ENCODE peak calls at places on chromosomes 16 and 17, in six cellular contexts. X is heart right ventricle, E is SK-N-SH, O is fibroblast of lung, J is left ventricle myocardium inferior, B is mammary epithelial cell. S is an unnamed sample. For H3K4me1, the result is how much of the 10 kb centered on the place peaks cover.

GRCh38 chr16:67357561-67357960 is 30.9 kb downstream of the LRRC36 start:
- DNase-seq in X (no peak), E (no peak), O (no peak), J (no peak), B (no peak), S (no peak)

GRCh38 chr16:1413684-1414531 is 596 bp downstream of the UNKL start:
- DNase-seq in X (no peak), E (peak), O (peak), J (peak), B (peak), S (peak)

GRCh38 chr16:12425134-12425941 is 378.3 kb downstream of the CPPED1 start:
- DNase-seq in X (no peak), E (no peak), O (no peak), J (no peak), B (no peak), S (no peak)

GRCh38 chr16:81313731-81314602 is 795 bp upstream of the GAN start:
- DNase-seq in X (no peak), E (peak), O (peak), J (no peak), B (no peak), S (no peak)

GRCh38 chr17:72683506-72684404 is 408.7 kb downstream of the SLC39A11 start:
- DNase-seq in X (no peak), E (no peak), O (peak), J (no peak), B (peak), S (no peak)

GRCh38 chr17:74164446-74165045 is 38.9 kb upstream of the RPL38 start:
- DNase-seq in X (no peak), E (no peak), O (no peak), J (no peak), B (no peak), S (no peak)

GRCh38 chr17:32551186-32551955 is 64.6 kb downstream of the CDK5R1 start:
- DNase-seq in X (no peak), E (no peak), O (peak), J (no peak), B (peak), S (no peak)

GRCh38 chr16:84813141-84813933 is 6.4 kb upstream of the CRISPLD2 start:
- DNase-seq in X (no peak), E (no peak), O (peak), J (no peak), B (no peak), S (no peak)

GRCh38 chr16:4341250-4341649 is 9.9 kb downstream of the PAM16 start:
- DNase-seq in X (no peak), E (no peak), O (no peak), J (no peak), B (no peak), S (no peak)

GRCh38 chr17:3897731-3898130 is 4.9 kb upstream of the CAMKK1 start:
- DNase-seq in X (no peak), E (no peak), O (no peak), J (no peak), B (no peak), S (no peak)

GRCh38 chr16:67244387-67245188 is 2.7 kb downstream of the FHOD1 start:
- DNase-seq in X (peak), E (no peak), O (peak), J (peak), B (peak), S (peak)

DNA sequence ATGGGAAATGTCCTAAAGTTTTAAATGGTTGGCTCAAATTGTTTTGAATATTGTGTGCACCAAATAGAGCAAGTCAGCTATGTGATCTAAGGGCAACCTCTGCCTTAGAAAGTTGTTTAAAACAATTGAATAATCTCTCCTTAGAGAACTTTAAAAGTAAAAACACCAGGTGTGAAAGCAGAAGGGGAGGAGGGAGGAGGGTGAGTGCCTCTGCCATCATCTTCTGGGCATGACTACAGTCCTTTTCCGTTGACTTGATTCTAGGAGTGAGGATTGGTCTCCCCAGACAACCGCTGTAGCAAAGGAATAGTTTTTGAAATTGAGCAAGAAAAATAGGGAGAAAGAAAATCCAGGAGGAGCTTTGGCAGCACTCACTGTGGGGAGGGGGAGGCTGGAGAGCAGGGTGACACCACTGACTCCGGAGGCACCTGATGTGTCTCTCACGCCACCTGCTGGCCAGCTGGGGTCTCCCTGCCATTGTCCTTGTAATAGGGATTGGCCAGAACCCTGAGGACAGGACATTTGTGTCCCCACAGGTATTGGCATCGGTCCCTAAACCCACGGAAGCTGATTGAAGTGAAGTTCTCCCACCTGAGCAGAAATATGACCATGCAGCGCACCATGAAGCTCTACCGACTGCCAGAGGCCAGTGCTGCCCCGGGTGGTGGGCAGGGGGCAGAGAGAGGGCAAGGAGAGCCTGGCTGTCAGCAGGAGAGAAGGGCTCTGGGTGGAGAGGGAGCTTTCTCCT is 33.3 kb downstream of the PLCD3 start:
- DNase-seq in X (peak), E (peak), O (peak), J (peak), B (peak), S (peak)
- H3K4me1 ChIP-seq in X (under half), E (under half), O (under half), J (half or more), B (under half), S (under half)

GRCh38 chr17:36661688-36662087 is 60.3 kb downstream of the MRM1 start:
- DNase-seq in X (no peak), E (no peak), O (no peak), J (no peak), B (no peak), S (no peak)
- H3K4me3 ChIP-seq in X (no peak), E (no peak), O (no peak), J (no peak), B (no peak), S (no peak)

GRCh38 chr17:38466346-38467315 is 38.4 kb downstream of the ARHGAP23 start:
- DNase-seq in X (peak), E (no peak), O (no peak), J (peak), B (no peak), S (no peak)

GRCh38 chr17:38463451-38463858 is 35.2 kb downstream of the ARHGAP23 start:
- DNase-seq in X (peak), E (no peak), O (no peak), J (peak), B (no peak), S (no peak)

GRCh38 chr17:38465420-38466345 is 37.4 kb downstream of the ARHGAP23 start:
- DNase-seq in X (peak), E (peak), O (peak), J (peak), B (peak), S (no peak)

GRCh38 chr17:38464723-38465419 is 36.6 kb downstream of the ARHGAP23 start:
- DNase-seq in X (peak), E (peak), O (peak), J (peak), B (peak), S (no peak)

GRCh38 chr17:38464251-38464722 is 36.0 kb downstream of the ARHGAP23 start:
- DNase-seq in X (peak), E (peak), O (peak), J (peak), B (no peak), S (no peak)
- H3K4me1 ChIP-seq in X (half or more), E (under half), O (under half), J (half or more), B (under half), S (under half)

GRCh38 chr16:89863741-89864391 is 9.5 kb upstream of the TCF25 start:
- DNase-seq in X (peak), E (no peak), O (peak), J (peak), B (peak), S (peak)
- H3K4me3 ChIP-seq in X (no peak), E (no peak), O (no peak), J (peak), B (no peak), S (peak)

GRCh38 chr17:1977583-1978395 is 47.3 kb downstream of the RTN4RL1 start:
- DNase-seq in X (no peak), E (peak), O (no peak), J (no peak), B (no peak), S (no peak)

GRCh38 chr17:1976000-1976682 is 49.0 kb downstream of the RTN4RL1 start:
- DNase-seq in X (no peak), E (no peak), O (no peak), J (no peak), B (no peak), S (no peak)

GRCh38 chr17:1975573-1975972 is 49.6 kb downstream of the RTN4RL1 start:
- DNase-seq in X (no peak), E (no peak), O (no peak), J (no peak), B (no peak), S (no peak)

GRCh38 chr17:1978396-1978962 is 46.7 kb downstream of the RTN4RL1 start:
- DNase-seq in X (no peak), E (no peak), O (no peak), J (no peak), B (no peak), S (no peak)

DNA sequence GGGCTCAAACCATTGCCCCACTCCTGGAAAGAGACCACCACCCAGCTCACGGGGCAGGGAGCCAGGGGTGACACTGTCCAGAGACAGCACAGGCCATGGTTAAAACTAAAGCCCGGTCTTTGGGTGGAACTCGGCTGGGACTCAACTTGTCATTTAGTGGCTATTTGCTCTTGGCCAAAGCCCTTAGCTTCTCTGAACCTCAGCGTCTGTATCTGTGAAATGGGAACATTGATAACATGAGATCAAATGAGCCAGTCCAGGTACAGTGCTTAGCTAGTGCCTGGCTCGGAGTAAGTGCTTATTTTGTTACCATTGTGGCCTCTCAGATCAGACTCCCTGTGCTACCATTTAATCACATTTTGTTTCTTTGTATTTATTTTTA is 48.5 kb downstream of the RTN4RL1 start:
- DNase-seq in X (no peak), E (no peak), O (no peak), J (no peak), B (no peak), S (no peak)
- H3K4me1 ChIP-seq in X (under half), E (under half), O (under half), J (under half), B (under half), S (under half)

GRCh38 chr17:1228752-1229353 is 41.4 kb upstream of the BHLHA9 start:
- DNase-seq in X (no peak), E (peak), O (no peak), J (no peak), B (no peak), S (no peak)
- H3K4me3 ChIP-seq in X (peak), E (peak), O (no peak), J (peak), B (no peak), S (peak)

DNA sequence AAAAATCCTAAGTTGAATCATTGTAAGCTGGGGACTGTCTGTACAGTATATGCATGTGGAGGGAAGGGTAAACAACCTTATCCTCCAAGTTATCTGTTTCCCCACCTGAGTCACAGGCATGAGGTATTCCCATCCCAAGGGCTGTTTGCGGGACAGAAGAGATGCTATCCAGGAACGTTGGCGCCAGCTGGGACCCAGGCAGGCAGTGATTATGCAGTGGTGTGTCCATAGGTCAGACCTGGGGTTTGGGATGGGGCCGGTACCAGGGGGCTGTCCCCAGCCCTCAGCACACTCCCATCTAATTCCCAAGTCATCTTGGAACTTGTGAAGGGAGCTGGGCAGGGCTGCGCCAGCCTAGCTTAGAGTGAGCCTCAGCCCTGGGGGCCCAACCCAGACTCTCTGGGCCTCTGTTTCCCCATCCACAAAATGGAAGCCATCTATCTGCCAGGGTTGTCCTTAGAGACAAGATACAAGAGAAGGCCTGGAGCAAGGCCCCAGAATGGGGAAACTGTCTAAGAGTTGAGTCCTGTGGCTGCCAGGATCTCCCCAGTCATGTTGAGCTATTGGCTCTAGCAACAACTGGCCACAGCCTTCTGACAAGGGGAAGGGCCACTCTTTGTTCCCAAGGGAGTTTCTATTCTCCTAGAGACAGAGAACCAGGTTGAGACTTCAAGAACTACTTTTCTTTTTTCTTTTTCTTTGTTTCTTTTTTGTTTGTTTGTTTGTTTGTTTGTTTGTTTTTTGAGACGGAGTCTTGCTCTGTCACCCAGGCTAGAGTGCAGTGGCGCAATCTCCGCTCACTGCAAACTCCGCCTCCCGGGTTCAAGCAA is 9.8 kb upstream of the JUP start:
- DNase-seq in X (no peak), E (no peak), O (no peak), J (no peak), B (peak), S (no peak)
- H3K4me1 ChIP-seq in X (under half), E (under half), O (under half), J (under half), B (under half), S (under half)

GRCh38 chr16:19967963-19968362 is 83.3 kb upstream of the GPRC5B start:
- DNase-seq in X (no peak), E (no peak), O (no peak), J (no peak), B (no peak), S (no peak)
- H3K4me3 ChIP-seq in X (no peak), E (no peak), O (no peak), J (no peak), B (no peak), S (no peak)

GRCh38 chr17:40309938-40310510 is 1.0 kb downstream of the RARA start:
- DNase-seq in X (no peak), E (peak), O (no peak), J (peak), B (no peak), S (no peak)

GRCh38 chr17:40309031-40309937 is at the start of gene RARA:
- DNase-seq in X (no peak), E (peak), O (peak), J (peak), B (no peak), S (no peak)

GRCh38 chr17:40311575-40311974 is 2.6 kb downstream of the RARA start:
- DNase-seq in X (peak), E (no peak), O (no peak), J (peak), B (peak), S (no peak)

GRCh38 chr17:40312131-40312731 is 3.3 kb downstream of the RARA start:
- DNase-seq in X (peak), E (peak), O (no peak), J (peak), B (peak), S (no peak)

DNA sequence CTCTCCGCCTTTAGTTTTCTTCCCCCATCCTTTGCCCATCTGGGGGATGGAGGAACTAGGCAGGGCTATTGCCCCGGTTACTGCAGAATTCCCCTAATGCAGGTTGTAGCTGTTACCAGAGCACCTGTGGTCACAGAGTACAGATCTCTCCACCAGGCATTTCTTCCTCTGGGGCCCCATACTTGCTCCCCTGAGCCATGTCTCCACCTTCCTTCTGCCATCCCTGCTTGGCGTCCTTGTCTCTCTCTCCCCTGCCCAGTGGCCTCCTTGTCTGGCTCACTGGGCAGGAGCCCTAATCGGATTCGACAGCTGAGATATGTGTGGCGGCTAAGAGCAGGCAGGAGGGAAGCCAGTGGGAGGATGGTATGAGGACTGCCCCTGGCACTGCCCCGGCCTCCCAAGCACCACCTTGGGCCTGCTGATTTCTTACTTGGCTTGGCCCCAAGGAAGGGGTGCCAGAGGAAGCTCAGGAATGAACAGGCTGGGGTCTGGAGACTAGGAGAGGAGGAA is 2.0 kb downstream of the RARA start:
- DNase-seq in X (no peak), E (peak), O (no peak), J (peak), B (no peak), S (no peak)
- H3K4me1 ChIP-seq in X (half or more), E (half or more), O (half or more), J (half or more), B (half or more), S (half or more)

S was measured in effector memory CD4-positive, alpha-beta T cell.